ENCODE peak calls at places on chromosomes 7 and 10, in seven cellular contexts. R, L, T, O, D, Z and X are unnamed samples. For H3K36me3, the result is how much of the 10 kb centered on the place peaks cover.

GRCh38 chr7:24024689-24025088 is 259.3 kb upstream of the NPY start:
- DNase-seq in R (no peak), L (no peak), T (no peak), O (no peak), D (no peak), Z (no peak), X (no peak)

GRCh38 chr7:113715981-113716870 is 202.6 kb downstream of the PPP1R3A start:
- DNase-seq in R (no peak), L (peak), T (peak), O (no peak), D (peak), Z (no peak), X (no peak)

GRCh38 chr7:17297243-17297642 is 1.2 kb upstream of the AHR start:
- DNase-seq in R (no peak), L (no peak), T (no peak), O (no peak), D (no peak), Z (no peak), X (no peak)

GRCh38 chr10:75662715-75663114 is 231.3 kb downstream of the LRMDA start:
- DNase-seq in R (no peak), L (peak), T (no peak), O (peak), D (peak), Z (peak), X (peak)

GRCh38 chr10:110742801-110743200 is 98.7 kb downstream of the RBM20 start:
- DNase-seq in R (no peak), L (no peak), T (no peak), O (no peak), D (peak), Z (no peak), X (no peak)

GRCh38 chr10:60048146-60048545 is 141.8 kb upstream of the CCDC6 start:
- DNase-seq in R (no peak), L (no peak), T (peak), O (no peak), D (no peak), Z (no peak), X (no peak)

GRCh38 chr7:120353171-120353570 is 80.2 kb downstream of the KCND2 start:
- DNase-seq in R (no peak), L (no peak), T (no peak), O (no peak), D (no peak), Z (no peak), X (no peak)

GRCh38 chr10:598415-599170 is 90.9 kb downstream of the DIP2C start:
- DNase-seq in R (peak), L (no peak), T (peak), O (no peak), D (no peak), Z (peak), X (no peak)

GRCh38 chr7:2967705-2968104 is 76.0 kb downstream of the CARD11 start:
- DNase-seq in R (peak), L (no peak), T (no peak), O (no peak), D (no peak), Z (no peak), X (no peak)

GRCh38 chr10:101601541-101601940 is 13.4 kb downstream of the DPCD start:
- DNase-seq in R (peak), L (no peak), T (no peak), O (no peak), D (peak), Z (no peak), X (no peak)

GRCh38 chr7:140983802-140984201 is 30.9 kb downstream of the MRPS33 start:
- DNase-seq in R (no peak), L (no peak), T (no peak), O (no peak), D (no peak), Z (no peak), X (no peak)

GRCh38 chr10:100828744-100829102 is 83.3 kb downstream of the PAX2 start:
- DNase-seq in R (no peak), L (no peak), T (no peak), O (no peak), D (no peak), Z (no peak), X (no peak)

GRCh38 chr10:79286318-79286951 is 60.8 kb upstream of the PPIF start:
- DNase-seq in R (peak), L (no peak), T (peak), O (peak), D (peak), Z (no peak), X (peak)

GRCh38 chr7:693280-693679 is 33.2 kb upstream of the DNAAF5 start:
- DNase-seq in R (no peak), L (no peak), T (no peak), O (no peak), D (no peak), Z (no peak), X (no peak)

GRCh38 chr7:41162612-41163011 is 540.3 kb downstream of the INHBA start:
- DNase-seq in R (no peak), L (no peak), T (no peak), O (no peak), D (no peak), Z (no peak), X (no peak)

GRCh38 chr10:1947464-1948043 is 210.2 kb upstream of the ADARB2 start:
- DNase-seq in R (no peak), L (no peak), T (no peak), O (no peak), D (no peak), Z (no peak), X (no peak)

GRCh38 chr10:14751576-14752330 is 22.9 kb downstream of the FAM107B start:
- DNase-seq in R (no peak), L (peak), T (peak), O (no peak), D (peak), Z (no peak), X (peak)

GRCh38 chr7:131190146-131190545 is 137.5 kb upstream of the MKLN1 start:
- DNase-seq in R (no peak), L (peak), T (no peak), O (no peak), D (no peak), Z (no peak), X (no peak)

GRCh38 chr7:85750454-85750949 is 563.6 kb upstream of the SEMA3D start:
- DNase-seq in R (no peak), L (no peak), T (peak), O (no peak), D (no peak), Z (no peak), X (no peak)

GRCh38 chr10:93447019-93447418 is 35.1 kb downstream of the MYOF start:
- DNase-seq in R (no peak), L (no peak), T (no peak), O (no peak), D (no peak), Z (no peak), X (no peak)
- H3K36me3 ChIP-seq in R (under half), L (under half), T (half or more), O (under half), D (under half), Z (under half), X (under half)

GRCh38 chr7:102196028-102196427 is 90.6 kb upstream of the SH2B2 start:
- DNase-seq in R (no peak), L (no peak), T (no peak), O (no peak), D (no peak), Z (no peak), X (no peak)
- H3K36me3 ChIP-seq in R (half or more), L (half or more), T (under half), O (under half), D (half or more), Z (under half), X (half or more)

DNA sequence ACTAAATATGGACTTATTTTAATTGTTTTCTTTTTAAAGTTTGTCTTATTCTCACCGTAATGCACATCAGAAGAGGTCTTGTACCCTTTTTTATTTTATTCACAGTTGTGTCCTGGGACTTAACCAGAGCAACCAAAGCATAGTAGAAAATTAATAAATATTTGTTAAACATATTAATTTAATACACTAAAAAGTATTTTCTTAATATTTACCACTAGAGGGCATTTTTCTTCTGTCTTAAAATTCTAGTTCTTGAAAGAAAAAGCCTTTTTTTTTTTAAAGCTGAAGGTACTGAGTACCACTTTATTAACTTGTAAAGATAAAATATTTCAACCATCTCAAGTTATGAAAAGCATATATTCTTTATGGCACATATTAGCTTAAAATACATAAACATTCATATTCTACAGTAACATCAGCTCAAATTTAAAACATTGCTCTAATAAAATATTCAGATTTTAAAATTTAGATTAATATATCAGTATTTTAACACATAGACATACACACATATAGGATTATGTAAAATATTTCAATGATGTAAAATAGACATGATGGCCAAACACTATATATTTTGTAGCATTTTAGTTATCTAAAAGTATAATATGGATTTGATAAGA is 260.4 kb downstream of the SEMA3A start:
- DNase-seq in R (no peak), L (no peak), T (no peak), O (no peak), D (no peak), Z (no peak), X (no peak)
- H3K36me3 ChIP-seq in R (under half), L (under half), T (under half), O (under half), D (under half), Z (under half), X (under half)

DNA sequence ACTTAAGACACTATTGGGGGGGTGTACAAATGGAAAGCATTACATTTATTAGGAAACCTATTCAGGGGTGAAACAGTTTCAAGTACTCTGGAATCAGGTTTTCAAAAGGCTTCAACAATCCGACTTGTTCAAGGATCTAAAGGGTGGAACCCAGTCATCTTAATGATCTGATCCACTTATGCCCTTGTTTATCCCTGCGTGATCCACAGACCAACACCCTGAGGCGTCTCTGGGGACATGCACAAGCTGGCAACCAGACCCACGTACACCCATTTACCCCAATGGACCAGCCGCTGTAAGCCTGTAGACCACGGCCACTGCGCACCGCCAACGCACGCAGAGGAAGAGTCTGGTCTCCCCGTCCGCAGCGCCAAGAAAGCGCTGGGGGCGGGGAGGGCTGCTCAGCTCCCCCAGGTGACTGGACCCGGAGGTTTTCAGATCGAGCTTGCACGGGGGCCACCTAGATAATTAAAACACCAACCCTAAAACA is 13.4 kb downstream of the HNRNPF start:
- DNase-seq in R (no peak), L (no peak), T (peak), O (no peak), D (no peak), Z (no peak), X (no peak)
- H3K36me3 ChIP-seq in R (half or more), L (under half), T (under half), O (under half), D (under half), Z (under half), X (under half)

DNA sequence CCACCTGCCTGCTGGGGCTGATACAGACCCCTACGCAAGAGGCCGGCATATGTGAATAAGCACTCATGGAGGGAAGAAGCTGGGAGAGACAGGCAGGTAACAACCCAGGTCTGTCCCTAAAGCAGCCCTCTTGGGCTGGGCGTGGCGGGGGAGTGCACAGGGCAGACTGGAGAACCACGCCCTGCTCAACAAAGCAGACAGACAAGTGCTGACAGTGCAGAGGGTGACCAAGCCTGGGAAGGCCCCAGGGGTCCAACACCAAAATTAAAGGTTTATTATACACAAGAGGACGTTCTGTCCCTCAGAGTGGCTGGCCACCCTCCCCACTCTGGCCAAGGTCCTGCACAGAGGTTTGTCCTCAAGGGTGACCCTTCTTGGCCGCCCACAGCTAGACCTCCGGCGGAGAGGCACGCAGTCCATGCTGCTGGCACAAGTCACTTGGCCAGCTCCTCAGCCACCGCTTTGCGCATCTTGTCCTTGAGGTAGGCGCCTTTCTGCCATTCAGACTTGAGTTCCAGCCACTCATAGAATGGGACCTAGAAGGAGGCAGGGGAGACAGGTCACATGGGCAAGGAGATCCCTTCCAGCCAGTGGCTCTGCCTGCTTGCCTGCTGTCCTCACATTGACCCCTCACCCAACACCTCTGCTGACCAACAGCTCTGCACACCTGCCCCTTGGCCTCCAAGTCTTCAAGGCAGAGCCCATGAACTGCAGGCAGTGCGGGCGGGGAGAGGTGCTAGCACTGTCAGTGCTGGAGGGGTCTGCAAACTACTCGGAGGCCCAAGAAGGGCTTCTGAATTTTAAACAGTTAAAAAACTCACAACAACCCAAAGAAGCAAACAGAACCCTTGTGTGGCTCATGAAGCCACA is 11.4 kb upstream of the NACAD start:
- DNase-seq in R (peak), L (no peak), T (peak), O (no peak), D (no peak), Z (no peak), X (no peak)
- H3K36me3 ChIP-seq in R (half or more), L (half or more), T (half or more), O (under half), D (half or more), Z (half or more), X (half or more)

DNA sequence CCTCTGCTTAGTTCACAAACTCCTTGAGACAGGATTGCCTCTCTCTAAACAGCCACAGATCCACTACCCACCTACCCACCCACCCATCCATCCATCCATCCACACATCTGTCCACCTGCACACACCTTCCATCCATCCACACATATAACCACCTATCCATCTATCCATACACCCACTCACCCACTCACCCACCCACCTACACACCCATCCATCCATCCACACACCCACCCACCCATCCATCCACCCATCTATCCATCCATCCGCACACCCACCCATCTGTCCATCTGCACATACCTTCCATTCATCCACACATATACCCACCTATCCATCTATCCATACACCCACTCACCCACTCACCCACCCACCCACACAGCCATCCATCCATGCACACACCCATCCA is 9.7 kb downstream of the TECPR1 start:
- DNase-seq in R (no peak), L (no peak), T (peak), O (no peak), D (no peak), Z (no peak), X (no peak)
- H3K36me3 ChIP-seq in R (under half), L (under half), T (under half), O (under half), D (half or more), Z (under half), X (under half)

GRCh38 chr7:73504920-73505319 is 17.2 kb downstream of the BAZ1B start:
- DNase-seq in R (no peak), L (no peak), T (no peak), O (no peak), D (no peak), Z (no peak), X (no peak)
- H3K36me3 ChIP-seq in R (half or more), L (half or more), T (half or more), O (under half), D (half or more), Z (under half), X (half or more)

DNA sequence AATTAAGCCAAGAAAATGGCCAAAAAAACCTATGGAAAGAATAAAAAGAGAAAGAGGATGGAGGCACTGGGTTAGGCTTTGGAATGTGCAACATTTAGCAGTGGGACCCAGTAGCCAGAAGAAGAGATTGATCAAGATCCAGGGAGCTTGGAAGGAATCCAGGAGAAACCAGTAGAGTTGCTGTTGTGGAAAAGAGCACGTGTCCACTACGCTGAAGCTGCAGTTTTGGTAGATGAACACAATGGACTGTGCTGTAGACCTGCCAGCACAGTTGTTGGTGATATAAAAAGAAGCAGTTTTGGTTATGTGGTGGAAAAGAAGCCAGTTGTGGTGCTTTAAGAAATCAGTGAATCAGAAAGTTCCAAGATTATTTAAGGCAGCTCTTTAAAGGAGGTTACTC is 802.2 kb upstream of the POM121L12 start:
- DNase-seq in R (no peak), L (no peak), T (no peak), O (no peak), D (no peak), Z (no peak), X (no peak)
- H3K36me3 ChIP-seq in R (under half), L (under half), T (under half), O (under half), D (under half), Z (under half), X (under half)

DNA sequence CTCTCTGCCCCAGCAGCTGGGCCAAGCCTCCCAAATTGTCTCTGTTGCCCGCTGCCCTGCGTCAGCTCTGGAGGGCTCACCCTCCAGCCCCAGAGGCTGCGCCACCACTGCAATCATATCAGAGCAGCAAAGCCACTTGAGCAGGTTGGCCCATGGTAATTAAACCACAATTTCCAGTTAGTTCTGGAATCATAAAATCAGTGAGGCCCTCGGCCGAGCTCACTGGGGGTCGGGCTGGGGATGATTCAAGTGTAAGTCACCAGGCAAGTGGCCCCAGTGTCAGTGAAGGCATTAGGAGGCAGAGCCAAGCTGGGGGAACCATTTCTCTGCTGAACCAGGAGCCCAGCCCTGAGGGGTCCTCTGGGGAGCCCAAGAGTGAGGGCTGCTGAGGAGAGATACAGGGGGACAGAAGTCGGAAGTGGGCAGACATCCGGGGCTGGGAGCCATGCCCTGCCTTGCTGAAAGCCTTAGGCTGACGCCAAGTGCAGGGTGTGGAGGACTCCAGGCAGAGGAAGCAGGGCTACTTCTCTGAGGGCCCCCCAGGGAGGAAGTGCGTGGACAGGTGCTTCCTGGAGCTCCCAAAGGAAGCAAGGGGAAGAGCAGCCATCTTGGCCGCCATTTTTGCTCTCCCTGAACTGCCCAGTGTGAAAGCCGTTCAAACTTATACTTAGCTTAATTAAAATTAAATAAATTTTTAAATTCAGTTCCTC is 29.5 kb upstream of the SLC29A3 start:
- DNase-seq in R (no peak), L (no peak), T (peak), O (no peak), D (peak), Z (no peak), X (no peak)
- H3K36me3 ChIP-seq in R (under half), L (under half), T (half or more), O (under half), D (half or more), Z (half or more), X (under half)

DNA sequence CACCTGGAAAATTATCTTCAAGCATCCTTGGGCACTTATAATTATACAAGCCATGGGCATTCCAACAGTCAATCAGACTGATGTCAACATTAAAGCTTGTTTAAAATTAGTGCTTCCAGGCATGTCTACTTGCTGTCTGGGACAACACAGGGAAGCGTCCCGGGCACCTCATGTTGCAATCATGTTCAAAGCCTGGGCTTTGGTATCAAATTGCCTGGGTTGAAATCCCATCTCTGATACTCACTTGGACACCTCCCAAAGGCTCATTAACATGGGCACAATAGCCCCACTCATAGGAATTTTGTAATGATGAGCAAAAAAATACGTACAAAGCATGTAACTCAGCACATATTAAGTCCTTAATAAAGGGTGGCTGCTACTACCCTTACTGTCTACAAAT is 14.4 kb downstream of the AIFM2 start:
- DNase-seq in R (no peak), L (no peak), T (no peak), O (no peak), D (no peak), Z (no peak), X (no peak)
- H3K36me3 ChIP-seq in R (under half), L (under half), T (under half), O (under half), D (half or more), Z (under half), X (under half)